ENCODE peak calls at places on chromosomes 7 and 10, in seven cellular contexts. F, H, W, J, E, I and D are unnamed samples.

GRCh38 chr10:97759157-97759980 is 12.4 kb downstream of the SFRP5 start:
- DNase-seq in J (no peak), E (peak; percentile 56), H (no peak), W (peak; percentile 48), I (peak; percentile 32), F (peak; percentile 82), D (no peak)

GRCh38 chr10:132532784-132533560 is 4.6 kb upstream of the INPP5A start:
- DNase-seq in F (no peak), J (no peak), H (no peak), W (peak; percentile 79), I (no peak), E (no peak), D (no peak)

GRCh38 chr7:94274828-94275227 is 119.9 kb upstream of the COL1A2 start:
- DNase-seq in W (no peak), E (peak; percentile 13), I (no peak), J (no peak), H (no peak), F (no peak), D (no peak)

GRCh38 chr7:102415685-102416225 is 17.6 kb upstream of the ORAI2 start:
- DNase-seq in I (peak; percentile 26), H (peak; percentile 60), J (no peak), W (no peak), F (no peak), E (peak; percentile 79), D (no peak)

GRCh38 chr10:90865400-90865799 is 6.4 kb upstream of the RPP30 start:
- DNase-seq in E (no peak), J (no peak), W (no peak), H (no peak), F (no peak), I (no peak), D (no peak)

GRCh38 chr7:72441791-72442190 is 29.7 kb upstream of the CALN1 start:
- DNase-seq in E (no peak), F (no peak), I (no peak), W (no peak), J (no peak), H (no peak), D (no peak)

GRCh38 chr10:65497837-65498236 is 1428.0 kb upstream of the LRRTM3 start:
- DNase-seq in F (no peak), W (no peak), I (no peak), E (no peak), H (no peak), J (no peak), D (no peak)

GRCh38 chr7:29950480-29950879 is 39.1 kb downstream of the SCRN1 start:
- DNase-seq in W (no peak), E (no peak), F (no peak), I (no peak), H (no peak), J (no peak), D (no peak)

GRCh38 chr10:48399056-48399541 is 92.6 kb downstream of the MAPK8 start:
- DNase-seq in I (no peak), W (no peak), F (peak; percentile 1), E (no peak), H (no peak), J (no peak), D (no peak)

GRCh38 chr7:91692800-91693199 is 187.7 kb downstream of the MTERF1 start:
- DNase-seq in W (no peak), E (no peak), I (no peak), F (no peak), H (no peak), J (no peak), D (no peak)

GRCh38 chr10:94680544-94680943 is 3.0 kb upstream of the CYP2C18 start:
- DNase-seq in I (no peak), F (no peak), W (no peak), H (no peak), J (no peak), E (no peak), D (no peak)

GRCh38 chr10:34696423-34696822 is 118.7 kb downstream of the PARD3 start:
- DNase-seq in F (no peak), W (no peak), H (no peak), I (no peak), J (no peak), E (no peak), D (no peak)

GRCh38 chr7:2936301-2936700 is 92.2 kb upstream of the GNA12 start:
- DNase-seq in I (no peak), J (no peak), F (no peak), E (no peak), W (no peak), H (no peak), D (no peak)

GRCh38 chr7:46651561-46652088 is 730.6 kb upstream of the IGFBP3 start:
- DNase-seq in J (no peak), E (no peak), H (no peak), W (peak; percentile 47), F (no peak), I (no peak), D (no peak)

GRCh38 chr10:435397-435796 is 254.1 kb downstream of the DIP2C start:
- DNase-seq in F (no peak), J (no peak), E (no peak), W (no peak), I (no peak), H (no peak), D (no peak)

GRCh38 chr7:36266201-36266600 is 113.1 kb downstream of the EEPD1 start:
- DNase-seq in H (no peak), E (no peak), I (no peak), J (no peak), F (no peak), W (no peak), D (no peak)

GRCh38 chr7:143487566-143487965 is 9.9 kb downstream of the TAS2R41 start:
- DNase-seq in W (no peak), H (no peak), F (no peak), E (no peak), J (peak; percentile 78), I (no peak), D (no peak)

GRCh38 chr7:140212100-140212881 is 35.5 kb upstream of the KDM7A start:
- DNase-seq in E (peak; percentile 48), W (no peak), I (no peak), F (no peak), J (peak; percentile 60), H (no peak), D (no peak)

GRCh38 chr10:92241158-92241500 is 49.7 kb downstream of the CPEB3 start:
- DNase-seq in H (no peak), I (no peak), F (no peak), J (no peak), W (no peak), E (no peak), D (no peak)

GRCh38 chr10:76291175-76291574 is 859.8 kb downstream of the LRMDA start:
- DNase-seq in J (no peak), W (no peak), F (no peak), I (no peak), E (no peak), H (no peak), D (no peak)

GRCh38 chr7:25007668-25008067 is 27.7 kb upstream of the OSBPL3 start:
- DNase-seq in I (no peak), E (no peak), J (no peak), F (no peak), W (no peak), H (no peak), D (no peak)

GRCh38 chr10:79104264-79104954 is 35.6 kb downstream of the ZMIZ1 start:
- DNase-seq in E (no peak), H (no peak), F (no peak), I (no peak), J (no peak), W (no peak), D (no peak)

GRCh38 chr10:67156239-67156638 is 230.4 kb downstream of the LRRTM3 start:
- DNase-seq in I (no peak), E (no peak), H (no peak), F (no peak), W (no peak), J (no peak), D (no peak)

GRCh38 chr7:51315393-51316261 is 982 bp downstream of the COBL start:
- DNase-seq in E (no peak), F (peak; percentile 11), W (peak; percentile 50), H (no peak), I (no peak), J (no peak), D (no peak)

GRCh38 chr10:76278811-76279460 is 847.5 kb downstream of the LRMDA start:
- DNase-seq in J (no peak), I (no peak), E (no peak), H (no peak), F (no peak), W (no peak), D (no peak)

GRCh38 chr7:1758417-1758858 is 88.4 kb downstream of the ELFN1 start:
- DNase-seq in H (no peak), J (no peak), F (no peak), I (no peak), E (peak; percentile 22), W (peak; percentile 56), D (no peak)

GRCh38 chr10:123559066-123559822 is 106.9 kb upstream of the GPR26 start:
- DNase-seq in J (peak; percentile 60), F (peak; percentile 81), I (peak; percentile 56), H (peak; percentile 45), W (peak; percentile 60), E (peak; percentile 44), D (peak; percentile 37)

GRCh38 chr10:119502214-119502613 is 40.3 kb downstream of the RGS10 start:
- DNase-seq in W (no peak), I (peak; percentile 57), F (no peak), E (peak; percentile 88), H (peak; percentile 87), J (no peak), D (no peak)

GRCh38 chr7:124084024-124084423 is 51.2 kb upstream of the TMEM229A start:
- DNase-seq in W (no peak), J (no peak), H (no peak), I (no peak), F (no peak), E (no peak), D (no peak)

GRCh38 chr10:124248646-124249045 is 155.2 kb upstream of the CHST15 start:
- DNase-seq in F (no peak), E (no peak), J (no peak), I (no peak), W (no peak), H (no peak), D (no peak)

GRCh38 chr10:128516180-128516579 is 390.0 kb upstream of the MKI67 start:
- DNase-seq in F (no peak), W (no peak), J (no peak), E (no peak), H (no peak), I (no peak), D (no peak)

GRCh38 chr10:58266003-58266825 is 1.5 kb downstream of the IPMK start:
- DNase-seq in W (no peak), I (no peak), F (no peak), H (no peak), J (peak; percentile 67), E (peak; percentile 27), D (no peak)

GRCh38 chr10:36640626-36641025 is 484.8 kb upstream of the ANKRD30A start:
- DNase-seq in W (no peak), F (no peak), E (no peak), H (no peak), J (no peak), I (no peak), D (no peak)

GRCh38 chr7:55134786-55135185 is 116.0 kb downstream of the EGFR start:
- DNase-seq in I (no peak), E (no peak), H (no peak), W (no peak), F (no peak), J (no peak), D (no peak)

GRCh38 chr10:28624351-28624750 is 53.0 kb upstream of the BAMBI start:
- DNase-seq in I (no peak), H (no peak), E (no peak), W (no peak), J (no peak), F (no peak), D (no peak)

GRCh38 chr10:118729200-118729599 is 25.6 kb downstream of the CACUL1 start:
- DNase-seq in F (no peak), I (no peak), E (no peak), W (no peak), H (no peak), J (no peak), D (no peak)

GRCh38 chr7:37027557-37028341 is 303.5 kb upstream of the AOAH start:
- DNase-seq in W (peak; percentile 6), I (no peak), J (no peak), H (no peak), E (no peak), F (no peak), D (no peak)